ENCODE peak calls at places on chromosomes 7 and 10, in four cellular contexts. N, H, Q and D are unnamed samples.

GRCh38 chr10:87750001-87750651 is 67.9 kb downstream of the ATAD1 start:
- DNase-seq in Q (no peak), N (no peak), H (no peak), D (no peak)

GRCh38 chr7:44738031-44738730 is 10.5 kb upstream of the ZMIZ2 start:
- DNase-seq in N (no peak), H (no peak), Q (no peak), D (no peak)

GRCh38 chr10:70558871-70559810 is 43.4 kb downstream of the PRF1 start:
- DNase-seq in Q (peak; percentile 93), N (peak; percentile 48), H (no peak), D (peak; percentile 73)

GRCh38 chr10:61931620-61932332 is 30.3 kb downstream of the ARID5B start:
- DNase-seq in N (no peak), H (no peak), Q (no peak), D (no peak)

GRCh38 chr7:100929811-100930174 is 19.5 kb upstream of the MUC3A start:
- DNase-seq in H (no peak), Q (no peak), N (no peak), D (no peak)

GRCh38 chr10:98006266-98006665 is 24.2 kb downstream of the CRTAC1 start:
- DNase-seq in Q (peak; percentile 49), N (no peak), H (no peak), D (peak; percentile 62)

GRCh38 chr10:36256166-36256565 is 614.1 kb upstream of the FZD8 start:
- DNase-seq in Q (no peak), N (no peak), H (no peak), D (no peak)

GRCh38 chr7:26399309-26399610 is 107.6 kb downstream of the SNX10 start:
- DNase-seq in Q (no peak), H (no peak), N (no peak), D (peak; percentile 22)

GRCh38 chr10:1595242-1595600 is 142.1 kb downstream of the ADARB2 start:
- DNase-seq in H (no peak), N (no peak), Q (no peak), D (no peak)

GRCh38 chr10:777913-778479 is 88.5 kb upstream of the DIP2C start:
- DNase-seq in Q (no peak), H (no peak), N (no peak), D (no peak)

GRCh38 chr7:158816995-158817394 is 12.3 kb downstream of the ESYT2 start:
- DNase-seq in N (no peak), Q (peak; percentile 49), H (no peak), D (peak; percentile 25)

GRCh38 chr10:46559231-46559671 is 2.8 kb upstream of the GPRIN2 start:
- DNase-seq in Q (no peak), H (no peak), N (no peak), D (peak; percentile 7)

GRCh38 chr10:128180843-128181242 is 54.6 kb upstream of the MKI67 start:
- DNase-seq in H (no peak), N (no peak), Q (no peak), D (no peak)

GRCh38 chr7:32164341-32164996 is 94.3 kb upstream of the PDE1C start:
- DNase-seq in Q (peak; percentile 24), H (no peak), N (peak; percentile 43), D (peak; percentile 28)

GRCh38 chr7:108321359-108321758 is 134.9 kb downstream of the NRCAM start:
- DNase-seq in H (no peak), N (no peak), Q (no peak), D (no peak)

GRCh38 chr10:86970152-86970886 is 2.0 kb downstream of the ADIRF start:
- DNase-seq in N (no peak), Q (no peak), H (no peak), D (peak; percentile 52)

GRCh38 chr10:71635251-71635866 is 84.2 kb downstream of the C10orf105 start:
- DNase-seq in H (no peak), Q (peak; percentile 89), N (no peak), D (no peak)

GRCh38 chr10:60986779-60987178 is 42.8 kb upstream of the RHOBTB1 start:
- DNase-seq in N (no peak), H (no peak), Q (no peak), D (no peak)

GRCh38 chr10:2985729-2986232 is 81.6 kb upstream of the PFKP start:
- DNase-seq in Q (no peak), N (no peak), H (no peak), D (no peak)

GRCh38 chr10:6737080-6737641 is 157.1 kb upstream of the PRKCQ start:
- DNase-seq in Q (no peak), H (no peak), N (no peak), D (peak; percentile 24)

GRCh38 chr7:108380527-108380926 is 75.7 kb downstream of the NRCAM start:
- DNase-seq in Q (no peak), H (no peak), N (no peak), D (no peak)

GRCh38 chr7:50085344-50085743 is 7.7 kb downstream of the ZPBP start:
- DNase-seq in H (no peak), N (no peak), Q (no peak), D (no peak)

GRCh38 chr7:28349637-28350036 is 62.7 kb upstream of the CREB5 start:
- DNase-seq in N (peak; percentile 15), H (no peak), Q (no peak), D (no peak)

GRCh38 chr7:85023066-85023687 is 163.7 kb downstream of the SEMA3D start:
- DNase-seq in Q (peak; percentile 43), N (peak; percentile 21), H (no peak), D (no peak)

GRCh38 chr7:151519765-151520418 is at the start of gene RHEB:
- DNase-seq in Q (peak; percentile 97), N (peak; percentile 94), H (peak; percentile 93), D (peak; percentile 99)

DNA sequence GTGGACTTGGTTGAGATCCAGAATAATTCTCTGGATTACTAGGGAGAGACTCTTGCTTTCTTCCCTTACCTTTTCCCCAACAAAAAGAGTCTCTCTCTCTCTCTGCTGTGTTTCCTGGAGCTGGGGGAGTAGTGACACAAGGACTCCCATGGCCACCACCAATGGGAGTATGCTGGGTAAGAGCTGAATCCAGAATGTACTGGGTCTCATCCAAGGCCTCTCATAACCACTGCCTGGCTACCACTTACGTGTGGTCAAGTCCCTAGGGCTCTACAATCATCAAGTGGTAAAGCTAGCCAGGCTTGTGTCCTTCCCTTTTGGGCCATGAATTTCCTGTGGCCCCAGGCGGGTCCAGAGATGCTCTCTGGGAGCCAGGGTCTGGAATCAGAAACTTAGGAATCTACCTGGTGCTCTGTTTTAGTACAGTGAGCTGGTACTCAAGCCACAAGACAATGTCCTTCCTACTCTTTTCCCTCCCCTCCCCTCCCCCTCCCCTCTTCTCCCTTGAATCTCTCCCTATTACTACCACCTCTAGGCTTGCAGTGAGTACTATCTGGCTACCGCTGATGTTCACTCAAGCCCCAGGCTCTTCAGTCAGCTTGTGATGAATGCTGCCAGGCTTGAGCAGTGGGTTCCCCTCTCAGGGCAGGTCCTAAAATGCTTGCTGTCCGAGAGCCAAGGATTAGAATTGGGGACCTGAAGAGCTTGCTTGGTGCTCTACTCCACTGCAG is 196.6 kb downstream of the BBS9 start:
- DNase-seq in N (no peak), H (no peak), Q (no peak), D (no peak)
- TF ChIP-seq CREM in N (no peak), H (no peak), Q (no peak), D (no peak)

GRCh38 chr10:132650611-132651250 is 113.1 kb downstream of the INPP5A start:
- DNase-seq in Q (no peak), N (no peak), H (no peak), D (peak; percentile 8)
- TF ChIP-seq CBFB in Q (no peak), N (no peak), H (no peak), D (no peak)

DNA sequence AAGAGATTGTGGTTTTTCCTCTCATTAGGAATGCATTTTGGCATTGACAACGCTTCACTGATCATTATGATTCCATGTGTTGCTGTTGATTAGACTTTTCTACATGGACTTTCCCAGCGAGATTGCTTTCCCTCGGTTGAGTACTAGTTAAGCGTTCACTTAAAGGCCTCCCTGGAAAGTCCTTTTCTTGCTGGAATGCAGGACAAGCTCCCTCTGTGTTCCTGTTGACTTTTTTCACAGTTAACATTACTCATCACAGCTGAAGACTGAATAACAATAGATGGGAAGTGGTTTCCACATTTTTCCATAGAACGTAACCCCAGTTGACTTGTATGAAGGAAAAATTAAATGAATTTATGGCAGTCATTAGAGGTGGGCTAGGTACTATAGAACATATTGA is 2.6 kb upstream of the CAV1 start:
- DNase-seq in H (no peak), N (peak; percentile 10), Q (no peak), D (no peak)
- TF ChIP-seq ESRRA in H (no peak), N (no peak), Q (no peak), D (no peak)

GRCh38 chr10:125291841-125292240 is 131.5 kb upstream of the CTBP2 start:
- DNase-seq in Q (no peak), H (no peak), N (no peak), D (no peak)

GRCh38 chr10:125294109-125294508 is 133.7 kb upstream of the CTBP2 start:
- DNase-seq in H (no peak), Q (no peak), N (no peak), D (no peak)

GRCh38 chr10:125299476-125299875 is 139.1 kb upstream of the CTBP2 start:
- DNase-seq in Q (no peak), H (no peak), N (no peak), D (no peak)

DNA sequence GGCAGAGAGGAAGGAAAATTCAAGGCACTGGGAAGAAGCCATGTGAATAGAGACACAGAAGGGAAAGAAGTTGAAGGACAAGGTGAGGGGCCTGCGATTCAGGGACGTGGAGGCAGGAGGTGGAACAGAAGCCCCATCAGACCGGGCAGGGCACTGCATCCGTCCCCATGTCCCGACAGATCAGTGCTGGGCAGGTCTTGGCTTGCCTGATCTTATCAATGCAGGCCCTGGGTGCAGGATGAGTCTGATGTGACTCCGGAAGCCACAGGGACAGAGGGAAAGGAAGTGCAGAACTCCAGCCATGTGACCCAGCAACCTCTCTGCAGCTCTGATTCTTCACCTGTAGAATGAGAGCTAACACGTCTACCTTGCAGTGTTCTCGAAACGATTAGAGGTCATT is 136.2 kb upstream of the CTBP2 start:
- DNase-seq in Q (no peak), H (no peak), N (no peak), D (no peak)
- TF ChIP-seq CREM in Q (no peak), H (no peak), N (no peak), D (no peak)

DNA sequence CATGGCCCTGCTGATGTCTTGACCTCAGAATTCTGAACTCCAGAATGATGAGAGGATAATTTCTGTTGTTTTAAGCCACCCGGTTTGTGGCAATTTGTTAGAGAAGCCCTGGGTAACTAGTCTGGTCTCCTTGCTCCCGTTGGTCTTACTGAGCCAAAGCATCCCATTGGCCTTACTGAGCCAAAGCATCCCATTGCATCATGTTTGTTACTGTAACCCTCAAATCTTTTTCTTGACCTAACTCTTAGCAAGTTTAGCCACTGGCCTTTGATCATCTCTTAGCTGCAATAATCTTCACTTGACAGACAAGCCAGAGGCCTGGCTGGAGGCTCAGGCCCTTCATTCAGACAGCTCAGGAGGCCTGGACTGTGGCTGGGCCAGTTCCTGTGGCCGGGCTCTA is 21.8 kb downstream of the TBXAS1 start:
- DNase-seq in H (no peak), Q (no peak), N (no peak), D (no peak)
- TF ChIP-seq CBFB in H (no peak), Q (no peak), N (no peak), D (no peak)

GRCh38 chr10:125928928-125929585 is 32.7 kb downstream of the FANK1 start:
- DNase-seq in N (no peak), H (no peak), Q (no peak), D (no peak)
- TF ChIP-seq ESRRA in N (no peak), H (no peak), Q (no peak), D (no peak)

DNA sequence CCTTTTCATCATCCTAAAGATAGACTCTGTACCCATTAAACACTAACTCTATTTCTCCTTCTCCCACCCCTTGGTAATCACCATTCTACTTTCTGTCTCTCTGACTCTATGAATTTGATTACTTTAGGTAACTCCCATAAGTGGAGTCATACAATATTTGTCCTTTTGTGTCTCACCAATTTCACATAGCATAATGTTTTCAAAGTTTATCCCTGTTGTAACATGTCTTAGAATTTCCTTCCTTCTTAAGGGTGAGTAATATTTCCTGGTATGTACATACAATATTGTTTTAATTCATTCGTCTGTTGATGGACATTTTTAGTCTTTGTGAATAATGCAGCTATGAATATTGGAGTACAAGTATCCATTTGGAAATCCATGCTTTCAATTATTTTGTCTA is 50.9 kb upstream of the CDCA7L start:
- DNase-seq in N (no peak), Q (no peak), H (no peak), D (no peak)
- TF ChIP-seq CREM in N (no peak), Q (no peak), H (no peak), D (no peak)